ENCODE peak calls at places on chromosomes 7 and 10, in ten cellular contexts. Q, U, V, S, I, Z, M, B, X and P are unnamed samples.

GRCh38 chr10:93591065-93591808 is 9.8 kb downstream of the RBP4 start:
- DNase-seq in B (no peak), X (no peak), Q (peak), U (no peak), V (no peak), S (no peak), M (peak), I (no peak), Z (no peak), P (no peak)

GRCh38 chr10:49311562-49312236 is 12.7 kb downstream of the C10orf71 start:
- DNase-seq in V (no peak), Q (no peak), M (no peak), U (no peak), S (no peak), X (no peak), I (no peak), B (no peak), Z (no peak), P (no peak)

GRCh38 chr7:124027236-124027635 is 5.6 kb downstream of the TMEM229A start:
- DNase-seq in S (no peak), U (no peak), Z (no peak), V (no peak), B (no peak), M (no peak), I (no peak), Q (no peak), X (no peak), P (no peak)

GRCh38 chr10:76523215-76523614 is 1091.8 kb downstream of the LRMDA start:
- DNase-seq in M (no peak), I (no peak), V (no peak), X (no peak), U (peak), Z (no peak), B (peak), S (no peak), Q (no peak), P (no peak)

GRCh38 chr7:3430588-3430987 is 129.5 kb downstream of the SDK1 start:
- DNase-seq in S (no peak), X (peak), U (no peak), Q (no peak), V (no peak), I (no peak), Z (no peak), B (no peak), M (no peak), P (no peak)

GRCh38 chr7:111240371-111240770 is 149.4 kb downstream of the LRRN3 start:
- DNase-seq in I (no peak), U (no peak), X (no peak), Q (no peak), Z (no peak), V (no peak), B (no peak), M (no peak), S (no peak), P (no peak)

GRCh38 chr7:134254311-134254710 is 62.4 kb downstream of the SLC35B4 start:
- DNase-seq in M (no peak), Z (no peak), Q (peak), X (peak), U (no peak), S (no peak), B (no peak), V (no peak), I (peak), P (no peak)

GRCh38 chr10:102111276-102111675 is 8.9 kb downstream of the LDB1 start:
- DNase-seq in B (no peak), X (no peak), M (no peak), U (no peak), I (no peak), V (no peak), Q (no peak), Z (no peak), S (no peak), P (no peak)

GRCh38 chr10:6176691-6177231 is 26.0 kb upstream of the PFKFB3 start:
- DNase-seq in Z (no peak), Q (peak), I (no peak), S (no peak), V (no peak), X (no peak), U (no peak), M (no peak), B (no peak), P (no peak)

GRCh38 chr10:101467286-101467770 is 113.4 kb downstream of the BTRC start:
- DNase-seq in Q (peak), U (no peak), X (peak), V (peak), M (peak), B (no peak), S (no peak), I (peak), Z (peak), P (no peak)

GRCh38 chr10:54800677-54801480 is at the start of gene PCDH15:
- DNase-seq in S (no peak), B (no peak), V (no peak), I (peak), Q (peak), M (no peak), U (no peak), Z (peak), X (peak), P (no peak)

GRCh38 chr7:95772298-95772770 is at the start of gene DYNC1I1:
- DNase-seq in X (peak), I (peak), Z (peak), U (peak), M (peak), B (peak), S (no peak), Q (peak), V (peak), P (peak)

GRCh38 chr7:50333266-50333665 is 28.8 kb downstream of the IKZF1 start:
- DNase-seq in B (no peak), Z (no peak), Q (no peak), S (no peak), X (no peak), I (no peak), U (no peak), M (no peak), V (no peak), P (no peak)

GRCh38 chr7:64893401-64893800 is 9.7 kb upstream of the ZNF273 start:
- DNase-seq in U (no peak), V (no peak), Q (no peak), S (no peak), X (no peak), Z (no peak), M (no peak), B (no peak), I (no peak), P (no peak)

GRCh38 chr7:41630741-41631140 is 72.1 kb downstream of the INHBA start:
- DNase-seq in M (no peak), I (no peak), X (no peak), U (no peak), V (no peak), S (no peak), Q (no peak), Z (no peak), B (no peak), P (no peak)

GRCh38 chr10:129658673-129659072 is 191.6 kb downstream of the MGMT start:
- DNase-seq in U (no peak), V (no peak), S (no peak), Q (peak), M (no peak), B (no peak), X (peak), I (peak), Z (no peak), P (no peak)

GRCh38 chr10:98344589-98345038 is 70.4 kb downstream of the PYROXD2 start:
- DNase-seq in B (peak), U (peak), V (no peak), M (peak), Z (peak), S (no peak), Q (no peak), X (no peak), I (no peak), P (peak)

GRCh38 chr7:147411011-147411614 is 1179.5 kb upstream of the C7orf33 start:
- DNase-seq in Q (no peak), X (no peak), B (no peak), U (no peak), M (no peak), I (no peak), S (no peak), Z (no peak), V (no peak), P (no peak)

GRCh38 chr7:84331665-84332064 is 137.1 kb upstream of the SEMA3A start:
- DNase-seq in M (no peak), V (no peak), U (no peak), X (no peak), S (no peak), Z (no peak), Q (no peak), B (no peak), I (no peak), P (no peak)

GRCh38 chr10:43212043-43212721 is 54.7 kb downstream of the RASGEF1A start:
- DNase-seq in Z (no peak), I (no peak), Q (no peak), B (no peak), M (no peak), X (no peak), S (no peak), V (no peak), U (peak), P (peak)

GRCh38 chr10:49751636-49752510 is 10.2 kb downstream of the OGDHL start:
- DNase-seq in Z (no peak), I (no peak), Q (no peak), B (no peak), S (no peak), V (no peak), X (no peak), U (no peak), M (no peak), P (no peak)

GRCh38 chr7:123797673-123798526 is 47.1 kb upstream of the HYAL4 start:
- DNase-seq in V (peak), Z (peak), U (no peak), B (no peak), I (peak), Q (peak), X (peak), M (no peak), S (no peak), P (no peak)

GRCh38 chr7:49839863-49840262 is 66.4 kb downstream of the VWC2 start:
- DNase-seq in Z (no peak), X (no peak), U (no peak), V (no peak), Q (no peak), B (no peak), I (no peak), S (no peak), M (no peak), P (no peak)

GRCh38 chr7:30164567-30164966 is 29.8 kb downstream of the MTURN start:
- DNase-seq in B (no peak), X (peak), Q (peak), U (no peak), M (no peak), V (peak), S (no peak), Z (no peak), I (peak), P (no peak)

GRCh38 chr7:2087744-2088143 is 145.0 kb downstream of the MAD1L1 start:
- DNase-seq in S (no peak), Z (no peak), U (no peak), X (no peak), Q (no peak), I (no peak), V (no peak), M (no peak), B (no peak), P (no peak)

GRCh38 chr10:5968681-5969453 is 8.5 kb downstream of the IL15RA start:
- DNase-seq in X (no peak), B (no peak), U (no peak), V (no peak), M (peak), I (peak), Q (no peak), S (no peak), Z (peak), P (no peak)

GRCh38 chr10:6563075-6563474 is 17.0 kb downstream of the PRKCQ start:
- DNase-seq in X (no peak), S (no peak), M (no peak), Q (no peak), U (no peak), Z (no peak), B (no peak), V (no peak), I (no peak), P (no peak)

GRCh38 chr7:19106308-19107141 is 10.9 kb downstream of the TWIST1 start:
- DNase-seq in U (no peak), S (no peak), V (no peak), B (no peak), X (no peak), M (no peak), I (no peak), Z (no peak), Q (no peak), P (no peak)
- H3K4me3 ChIP-seq in U (peak), S (no peak), V (peak), B (peak), X (peak), M (no peak), I (no peak), Z (no peak), Q (peak), P (peak)

GRCh38 chr7:17988858-17989257 is 38.8 kb downstream of the PRPS1L1 start:
- DNase-seq in Z (no peak), X (no peak), V (no peak), B (no peak), M (no peak), Q (no peak), U (no peak), S (no peak), I (no peak), P (no peak)
- H3K27ac ChIP-seq in Z (no peak), X (no peak), V (no peak), B (no peak), M (no peak), Q (no peak), U (no peak), S (no peak), I (no peak), P (no peak)

GRCh38 chr7:127252736-127253288 is at the start of gene GRM8:
- DNase-seq in X (peak), I (peak), S (no peak), M (peak), V (peak), U (peak), Q (peak), B (peak), Z (peak), P (peak)

GRCh38 chr7:127252380-127252718 is 392 bp downstream of the GRM8 start:
- DNase-seq in X (no peak), U (no peak), M (no peak), Z (no peak), Q (no peak), I (no peak), V (no peak), S (no peak), B (no peak), P (no peak)

GRCh38 chr7:127251458-127252379 is 1.0 kb downstream of the GRM8 start:
- DNase-seq in Z (peak), Q (no peak), U (no peak), M (peak), V (no peak), I (no peak), B (no peak), X (no peak), S (no peak), P (no peak)

GRCh38 chr7:127251048-127251451 is 1.7 kb downstream of the GRM8 start:
- DNase-seq in X (no peak), B (no peak), M (no peak), Z (no peak), V (no peak), I (no peak), S (no peak), U (no peak), Q (no peak), P (no peak)

GRCh38 chr7:127250312-127251047 is 2.3 kb downstream of the GRM8 start:
- DNase-seq in V (no peak), M (no peak), B (no peak), I (peak), Q (peak), Z (no peak), S (no peak), U (no peak), X (no peak), P (no peak)
- H3K4me3 ChIP-seq in V (no peak), M (no peak), B (no peak), I (no peak), Q (no peak), Z (no peak), S (peak), U (peak), X (no peak), P (no peak)

DNA sequence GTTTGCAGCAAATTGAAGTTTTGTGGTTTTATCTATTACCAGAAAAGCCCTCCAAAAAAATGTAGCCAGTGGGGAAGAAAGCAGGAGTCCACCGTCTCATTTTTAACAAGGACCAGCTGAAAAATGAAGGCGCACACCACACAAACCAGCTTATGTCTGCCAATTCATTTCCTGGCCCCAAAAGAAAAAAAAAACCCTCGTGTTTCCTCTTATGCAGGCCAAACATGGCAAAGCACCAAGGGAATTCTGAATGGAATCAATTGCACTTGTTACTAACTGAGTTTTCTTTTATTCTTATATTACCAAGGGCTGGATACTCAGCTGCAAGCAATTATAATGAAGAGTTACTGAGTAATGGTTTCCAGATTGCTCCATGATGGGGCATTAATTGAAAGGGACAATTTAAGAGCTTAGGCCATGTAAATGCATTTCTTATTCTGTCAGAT is 428.3 kb upstream of the NPVF start:
- DNase-seq in S (no peak), B (no peak), U (no peak), I (no peak), Z (no peak), M (no peak), X (no peak), Q (no peak), V (no peak), P (no peak)
- H3K27ac ChIP-seq in S (no peak), B (peak), U (peak), I (no peak), Z (no peak), M (no peak), X (no peak), Q (no peak), V (no peak), P (no peak)

DNA sequence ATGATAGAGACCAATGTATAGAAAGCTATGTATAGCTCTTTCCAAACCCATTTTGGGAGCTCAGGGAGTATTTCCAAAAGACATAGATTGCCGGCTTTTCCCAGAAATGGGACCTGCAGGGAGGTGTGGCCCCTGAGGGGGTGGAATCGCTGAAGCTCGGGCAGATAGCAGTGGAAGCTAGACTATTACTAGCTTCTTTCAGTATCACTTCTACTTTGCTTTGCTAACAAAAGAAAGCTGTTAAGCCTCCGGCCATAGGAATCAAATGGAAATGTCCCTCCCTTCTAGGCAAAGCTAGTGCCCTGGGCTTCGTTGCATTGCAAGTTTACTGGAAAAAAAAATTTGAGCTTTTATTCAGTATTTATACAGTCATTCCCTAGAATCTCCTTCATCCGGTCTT is 30.5 kb upstream of the XRCC2 start:
- DNase-seq in Z (no peak), B (no peak), Q (no peak), X (peak), I (no peak), M (no peak), V (no peak), S (no peak), U (no peak), P (no peak)
- H3K4me3 ChIP-seq in Z (no peak), B (no peak), Q (no peak), X (no peak), I (no peak), M (no peak), V (no peak), S (no peak), U (no peak), P (no peak)

DNA sequence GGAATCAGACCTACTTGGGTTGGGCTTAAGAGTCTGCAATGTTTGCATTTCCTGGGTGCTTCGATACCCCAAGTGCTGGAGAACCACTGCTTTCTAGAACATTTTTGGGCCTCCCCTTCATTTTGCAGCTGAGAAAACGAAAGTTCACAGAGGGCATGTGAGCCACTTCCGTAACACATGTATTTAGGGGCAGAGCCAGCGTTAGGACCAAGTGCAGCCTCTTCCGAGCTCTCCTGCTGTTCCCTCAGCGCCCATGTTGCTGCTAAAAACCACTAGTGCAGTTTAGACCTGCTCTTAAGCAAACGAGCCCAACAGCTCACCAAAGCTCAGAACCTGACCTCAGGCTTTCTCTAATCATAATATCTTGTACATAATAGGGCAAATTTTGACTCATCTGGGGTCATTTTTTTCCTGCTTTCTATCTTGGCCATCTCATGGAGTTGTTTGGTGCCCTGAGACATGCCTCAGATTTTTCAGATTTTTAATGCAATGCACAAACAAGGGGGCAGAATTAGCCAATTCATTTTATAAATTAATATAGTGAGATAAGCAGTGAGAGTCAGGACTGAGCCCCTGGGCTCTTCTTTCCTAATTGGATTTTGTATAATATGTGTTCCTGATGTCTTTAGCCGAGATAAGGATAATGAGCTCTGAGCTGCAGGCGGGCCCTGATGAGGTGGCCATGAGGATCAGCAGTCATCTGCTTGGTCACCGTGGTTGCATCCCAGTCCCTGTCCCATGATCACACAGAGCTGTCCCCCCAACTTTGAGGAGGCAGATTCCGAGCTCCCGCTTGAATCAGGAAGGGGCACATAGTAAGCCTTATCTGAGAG is 12.9 kb downstream of the BAG3 start:
- DNase-seq in X (peak), B (no peak), Q (no peak), V (no peak), I (no peak), U (no peak), Z (no peak), S (peak), M (no peak), P (no peak)
- H3K27ac ChIP-seq in X (peak), B (peak), Q (no peak), V (no peak), I (peak), U (peak), Z (no peak), S (peak), M (peak), P (no peak)

GRCh38 chr7:155533120-155533826 is 13.1 kb downstream of the CNPY1 start:
- DNase-seq in V (no peak), Q (no peak), M (no peak), B (no peak), I (no peak), S (no peak), X (peak), U (no peak), Z (no peak), P (peak)
- H3K4me3 ChIP-seq in V (no peak), Q (peak), M (no peak), B (peak), I (peak), S (no peak), X (no peak), U (peak), Z (no peak), P (no peak)